ENCODE peak calls at places on chromosomes 4 and X, in ten cellular contexts. F is right lobe of liver; J is GM04504; C is central memory CD4-positive, alpha-beta T cell; W is EL; R is endothelial cell; T is neural crest cell; K is NCI-H1105 treated with DMSO at 0.1 percent for 48 hours; Y is fibroblast of villous mesenchyme; H is heart right ventricle. O is an unnamed sample.

GRCh38 chrX:114500622-114501021 is 83.3 kb upstream of the HTR2C start:
- DNase-seq in R (no peak), T (no peak), K (peak; percentile 13), W (no peak), Y (no peak), H (no peak), C (no peak), J (no peak), F (no peak), O (no peak)

GRCh38 chr4:27368781-27369180 is 508.1 kb downstream of the STIM2 start:
- DNase-seq in Y (no peak), K (no peak), T (no peak), C (no peak), R (no peak), H (no peak), W (no peak), J (no peak), F (no peak), O (peak; percentile 51)

GRCh38 chrX:101485212-101486064 is at the start of gene ARMCX4:
- DNase-seq in T (peak; percentile 60), C (peak; percentile 22), W (peak; percentile 64), H (peak; percentile 46), F (peak; percentile 46), Y (peak; percentile 68), R (peak; percentile 53), J (peak; percentile 20), K (peak; percentile 80), O (peak; percentile 55)

GRCh38 chr4:7256989-7257810 is 64.9 kb downstream of the SORCS2 start:
- DNase-seq in Y (no peak), C (no peak), H (peak; percentile 80), K (no peak), J (no peak), F (no peak), W (no peak), T (no peak), R (no peak), O (peak; percentile 12)

GRCh38 chrX:70755850-70756249 is 152.7 kb downstream of the TEX11 start:
- DNase-seq in W (no peak), F (no peak), T (no peak), C (peak; percentile 63), H (no peak), R (no peak), J (no peak), K (no peak), Y (no peak), O (no peak)

GRCh38 chr4:88320174-88320779 is 35.9 kb upstream of the PPM1K start:
- DNase-seq in J (no peak), R (no peak), T (no peak), K (no peak), Y (no peak), H (no peak), F (no peak), C (no peak), W (peak; percentile 3), O (peak; percentile 4)

GRCh38 chr4:34953145-34953799 is 1291.0 kb downstream of the ARAP2 start:
- DNase-seq in W (no peak), J (no peak), Y (no peak), H (no peak), R (no peak), K (no peak), F (no peak), C (no peak), T (no peak), O (no peak)

GRCh38 chr4:8709050-8709728 is 116.6 kb downstream of the CPZ start:
- DNase-seq in W (no peak), J (no peak), Y (no peak), K (no peak), H (no peak), F (peak; percentile 25), C (no peak), T (no peak), R (no peak), O (no peak)

GRCh38 chrX:147920161-147920666 is 8.5 kb downstream of the FMR1 start:
- DNase-seq in Y (no peak), F (no peak), J (no peak), W (no peak), H (no peak), R (no peak), C (no peak), T (no peak), K (no peak), O (no peak)

GRCh38 chr4:2626231-2626630 is 89.8 kb downstream of the FAM193A start:
- DNase-seq in R (no peak), J (no peak), K (no peak), C (no peak), Y (no peak), F (no peak), W (no peak), H (no peak), T (no peak), O (no peak)

GRCh38 chrX:103565197-103565596 is 20.1 kb upstream of the TCEAL4 start:
- DNase-seq in Y (no peak), K (no peak), J (no peak), T (no peak), W (no peak), R (no peak), F (no peak), C (no peak), H (no peak), O (no peak)

GRCh38 chr4:83308672-83309071 is 24.1 kb upstream of the COQ2 start:
- DNase-seq in W (no peak), K (no peak), T (no peak), Y (no peak), R (no peak), J (no peak), F (no peak), H (no peak), C (no peak), O (no peak)